ENCODE peak calls at places on chromosome 10, in nine cellular contexts. One of them, this sample, is unnamed.
A peak's percentile ranks its signal among the peaks of the same experiment; 100 is the strongest.

GRCh38 chr10:86655596-86655995 is 1.2 kb downstream of the OPN4 start:
- DNase-seq in AG04449: no peak
- DNase-seq in effector CD4-positive, alpha-beta T cell: no peak
- DNase-seq in iris pigment epithelial cell: no peak
- DNase-seq in activated T-cell treated with anti-CD3 and anti-CD28 coated beads for 48 hours: no peak
- DNase-seq in stimulated activated CD8-positive, alpha-beta memory T cell treated with anti-CD3 and anti-CD28 coated beads, Interleukin-4, amount 100 ng/mL, for 4 hours: no peak
- DNase-seq in fibroblast of lung: no peak
- DNase-seq in Calu3: no peak
- DNase-seq in naive B cell: no peak
- DNase-seq in this sample: no peak

GRCh38 chr10:13003004-13003403 is 1.5 kb upstream of the CCDC3 start:
- DNase-seq in AG04449: no peak
- DNase-seq in effector CD4-positive, alpha-beta T cell: no peak
- DNase-seq in iris pigment epithelial cell: peak; percentile 5
- DNase-seq in activated T-cell treated with anti-CD3 and anti-CD28 coated beads for 48 hours: no peak
- DNase-seq in stimulated activated CD8-positive, alpha-beta memory T cell treated with anti-CD3 and anti-CD28 coated beads, Interleukin-4, amount 100 ng/mL, for 4 hours: no peak
- DNase-seq in fibroblast of lung: peak; percentile 51
- DNase-seq in Calu3: no peak
- DNase-seq in naive B cell: no peak
- DNase-seq in this sample: peak; percentile 55

GRCh38 chr10:70053212-70053895 is 708 bp downstream of the MACROH2A2 start:
- DNase-seq in AG04449: no peak
- DNase-seq in effector CD4-positive, alpha-beta T cell: no peak
- DNase-seq in iris pigment epithelial cell: peak; percentile 30
- DNase-seq in activated T-cell treated with anti-CD3 and anti-CD28 coated beads for 48 hours: peak; percentile 5
- DNase-seq in stimulated activated CD8-positive, alpha-beta memory T cell treated with anti-CD3 and anti-CD28 coated beads, Interleukin-4, amount 100 ng/mL, for 4 hours: no peak
- DNase-seq in fibroblast of lung: no peak
- DNase-seq in Calu3: peak; percentile 50
- DNase-seq in naive B cell: no peak
- DNase-seq in this sample: no peak

GRCh38 chr10:110843031-110843430 is 28.7 kb upstream of the PDCD4 start:
- DNase-seq in AG04449: no peak
- DNase-seq in effector CD4-positive, alpha-beta T cell: peak; percentile 40
- DNase-seq in iris pigment epithelial cell: no peak
- DNase-seq in activated T-cell treated with anti-CD3 and anti-CD28 coated beads for 48 hours: no peak
- DNase-seq in stimulated activated CD8-positive, alpha-beta memory T cell treated with anti-CD3 and anti-CD28 coated beads, Interleukin-4, amount 100 ng/mL, for 4 hours: no peak
- DNase-seq in fibroblast of lung: no peak
- DNase-seq in Calu3: no peak
- DNase-seq in naive B cell: peak; percentile 86
- DNase-seq in this sample: no peak

GRCh38 chr10:30784896-30785605 is 155.5 kb upstream of the LYZL2 start:
- DNase-seq in AG04449: no peak
- DNase-seq in effector CD4-positive, alpha-beta T cell: no peak
- DNase-seq in iris pigment epithelial cell: peak; percentile 74
- DNase-seq in activated T-cell treated with anti-CD3 and anti-CD28 coated beads for 48 hours: peak; percentile 16
- DNase-seq in stimulated activated CD8-positive, alpha-beta memory T cell treated with anti-CD3 and anti-CD28 coated beads, Interleukin-4, amount 100 ng/mL, for 4 hours: no peak
- DNase-seq in fibroblast of lung: peak; percentile 77
- DNase-seq in Calu3: peak; percentile 73
- DNase-seq in naive B cell: peak; percentile 14
- DNase-seq in this sample: peak; percentile 78

GRCh38 chr10:131355116-131355515 is 43.6 kb upstream of the TCERG1L start:
- DNase-seq in AG04449: no peak
- DNase-seq in effector CD4-positive, alpha-beta T cell: no peak
- DNase-seq in iris pigment epithelial cell: no peak
- DNase-seq in activated T-cell treated with anti-CD3 and anti-CD28 coated beads for 48 hours: no peak
- DNase-seq in stimulated activated CD8-positive, alpha-beta memory T cell treated with anti-CD3 and anti-CD28 coated beads, Interleukin-4, amount 100 ng/mL, for 4 hours: no peak
- DNase-seq in fibroblast of lung: no peak
- DNase-seq in Calu3: no peak
- DNase-seq in naive B cell: no peak
- DNase-seq in this sample: no peak

GRCh38 chr10:77742172-77742571 is 104.6 kb upstream of the KCNMA1 start:
- DNase-seq in AG04449: no peak
- DNase-seq in effector CD4-positive, alpha-beta T cell: no peak
- DNase-seq in iris pigment epithelial cell: no peak
- DNase-seq in activated T-cell treated with anti-CD3 and anti-CD28 coated beads for 48 hours: no peak
- DNase-seq in stimulated activated CD8-positive, alpha-beta memory T cell treated with anti-CD3 and anti-CD28 coated beads, Interleukin-4, amount 100 ng/mL, for 4 hours: no peak
- DNase-seq in fibroblast of lung: no peak
- DNase-seq in Calu3: no peak
- DNase-seq in naive B cell: no peak
- DNase-seq in this sample: no peak

GRCh38 chr10:132417957-132418441 is 21.0 kb downstream of the PWWP2B start:
- DNase-seq in AG04449: no peak
- DNase-seq in effector CD4-positive, alpha-beta T cell: no peak
- DNase-seq in iris pigment epithelial cell: no peak
- DNase-seq in activated T-cell treated with anti-CD3 and anti-CD28 coated beads for 48 hours: no peak
- DNase-seq in stimulated activated CD8-positive, alpha-beta memory T cell treated with anti-CD3 and anti-CD28 coated beads, Interleukin-4, amount 100 ng/mL, for 4 hours: no peak
- DNase-seq in fibroblast of lung: no peak
- DNase-seq in Calu3: no peak
- DNase-seq in naive B cell: peak; percentile 93
- DNase-seq in this sample: no peak

GRCh38 chr10:82190432-82191260 is 315.7 kb downstream of the NRG3 start:
- DNase-seq in AG04449: no peak
- DNase-seq in effector CD4-positive, alpha-beta T cell: no peak
- DNase-seq in iris pigment epithelial cell: no peak
- DNase-seq in activated T-cell treated with anti-CD3 and anti-CD28 coated beads for 48 hours: no peak
- DNase-seq in stimulated activated CD8-positive, alpha-beta memory T cell treated with anti-CD3 and anti-CD28 coated beads, Interleukin-4, amount 100 ng/mL, for 4 hours: no peak
- DNase-seq in fibroblast of lung: no peak
- DNase-seq in Calu3: no peak
- DNase-seq in naive B cell: no peak
- DNase-seq in this sample: peak; percentile 61

GRCh38 chr10:82813856-82814255 is 938.9 kb downstream of the NRG3 start:
- DNase-seq in AG04449: no peak
- DNase-seq in effector CD4-positive, alpha-beta T cell: no peak
- DNase-seq in iris pigment epithelial cell: peak; percentile 3
- DNase-seq in activated T-cell treated with anti-CD3 and anti-CD28 coated beads for 48 hours: no peak
- DNase-seq in stimulated activated CD8-positive, alpha-beta memory T cell treated with anti-CD3 and anti-CD28 coated beads, Interleukin-4, amount 100 ng/mL, for 4 hours: no peak
- DNase-seq in fibroblast of lung: peak; percentile 1
- DNase-seq in Calu3: no peak
- DNase-seq in naive B cell: no peak
- DNase-seq in this sample: peak; percentile 6

GRCh38 chr10:49610735-49611165 is 640 bp downstream of the SLC18A3 start:
- DNase-seq in AG04449: no peak
- DNase-seq in effector CD4-positive, alpha-beta T cell: no peak
- DNase-seq in iris pigment epithelial cell: no peak
- DNase-seq in activated T-cell treated with anti-CD3 and anti-CD28 coated beads for 48 hours: no peak
- DNase-seq in stimulated activated CD8-positive, alpha-beta memory T cell treated with anti-CD3 and anti-CD28 coated beads, Interleukin-4, amount 100 ng/mL, for 4 hours: no peak
- DNase-seq in fibroblast of lung: no peak
- DNase-seq in Calu3: no peak
- DNase-seq in naive B cell: no peak
- DNase-seq in this sample: no peak

GRCh38 chr10:33506838-33507661 is 172.6 kb upstream of the NRP1 start:
- DNase-seq in AG04449: no peak
- DNase-seq in effector CD4-positive, alpha-beta T cell: no peak
- DNase-seq in iris pigment epithelial cell: peak; percentile 80
- DNase-seq in activated T-cell treated with anti-CD3 and anti-CD28 coated beads for 48 hours: no peak
- DNase-seq in stimulated activated CD8-positive, alpha-beta memory T cell treated with anti-CD3 and anti-CD28 coated beads, Interleukin-4, amount 100 ng/mL, for 4 hours: no peak
- DNase-seq in fibroblast of lung: peak; percentile 60
- DNase-seq in Calu3: no peak
- DNase-seq in naive B cell: no peak
- DNase-seq in this sample: peak; percentile 56

GRCh38 chr10:103466734-103467133 is 8.0 kb upstream of the CALHM1 start:
- DNase-seq in AG04449: no peak
- DNase-seq in effector CD4-positive, alpha-beta T cell: no peak
- DNase-seq in iris pigment epithelial cell: peak; percentile 50
- DNase-seq in activated T-cell treated with anti-CD3 and anti-CD28 coated beads for 48 hours: no peak
- DNase-seq in stimulated activated CD8-positive, alpha-beta memory T cell treated with anti-CD3 and anti-CD28 coated beads, Interleukin-4, amount 100 ng/mL, for 4 hours: no peak
- DNase-seq in fibroblast of lung: no peak
- DNase-seq in Calu3: no peak
- DNase-seq in naive B cell: no peak
- DNase-seq in this sample: no peak

GRCh38 chr10:79202188-79203013 is 133.6 kb downstream of the ZMIZ1 start:
- DNase-seq in AG04449: no peak
- DNase-seq in effector CD4-positive, alpha-beta T cell: no peak
- DNase-seq in iris pigment epithelial cell: peak; percentile 43
- DNase-seq in activated T-cell treated with anti-CD3 and anti-CD28 coated beads for 48 hours: peak; percentile 43
- DNase-seq in stimulated activated CD8-positive, alpha-beta memory T cell treated with anti-CD3 and anti-CD28 coated beads, Interleukin-4, amount 100 ng/mL, for 4 hours: no peak
- DNase-seq in fibroblast of lung: peak; percentile 47
- DNase-seq in Calu3: peak; percentile 75
- DNase-seq in naive B cell: peak; percentile 15
- DNase-seq in this sample: peak; percentile 44

GRCh38 chr10:104734408-104734807 is 93.3 kb downstream of the SORCS3 start:
- DNase-seq in AG04449: no peak
- DNase-seq in effector CD4-positive, alpha-beta T cell: no peak
- DNase-seq in iris pigment epithelial cell: no peak
- DNase-seq in activated T-cell treated with anti-CD3 and anti-CD28 coated beads for 48 hours: no peak
- DNase-seq in stimulated activated CD8-positive, alpha-beta memory T cell treated with anti-CD3 and anti-CD28 coated beads, Interleukin-4, amount 100 ng/mL, for 4 hours: no peak
- DNase-seq in fibroblast of lung: no peak
- DNase-seq in Calu3: no peak
- DNase-seq in naive B cell: no peak
- DNase-seq in this sample: no peak

GRCh38 chr10:78706986-78707500 is 361.7 kb upstream of the ZMIZ1 start:
- DNase-seq in AG04449: no peak
- DNase-seq in effector CD4-positive, alpha-beta T cell: no peak
- DNase-seq in iris pigment epithelial cell: no peak
- DNase-seq in activated T-cell treated with anti-CD3 and anti-CD28 coated beads for 48 hours: no peak
- DNase-seq in stimulated activated CD8-positive, alpha-beta memory T cell treated with anti-CD3 and anti-CD28 coated beads, Interleukin-4, amount 100 ng/mL, for 4 hours: no peak
- DNase-seq in fibroblast of lung: peak; percentile 20
- DNase-seq in Calu3: no peak
- DNase-seq in naive B cell: no peak
- DNase-seq in this sample: no peak

GRCh38 chr10:46542567-46543323 is 13.7 kb downstream of the GPRIN2 start:
- DNase-seq in AG04449: no peak
- DNase-seq in effector CD4-positive, alpha-beta T cell: no peak
- DNase-seq in iris pigment epithelial cell: no peak
- DNase-seq in activated T-cell treated with anti-CD3 and anti-CD28 coated beads for 48 hours: no peak
- DNase-seq in stimulated activated CD8-positive, alpha-beta memory T cell treated with anti-CD3 and anti-CD28 coated beads, Interleukin-4, amount 100 ng/mL, for 4 hours: no peak
- DNase-seq in fibroblast of lung: no peak
- DNase-seq in Calu3: peak; percentile 14
- DNase-seq in naive B cell: no peak
- DNase-seq in this sample: no peak

GRCh38 chr10:125160856-125161569 is 650 bp upstream of the CTBP2 start:
- DNase-seq in AG04449: no peak
- DNase-seq in effector CD4-positive, alpha-beta T cell: no peak
- DNase-seq in iris pigment epithelial cell: peak; percentile 92
- DNase-seq in activated T-cell treated with anti-CD3 and anti-CD28 coated beads for 48 hours: peak; percentile 22
- DNase-seq in stimulated activated CD8-positive, alpha-beta memory T cell treated with anti-CD3 and anti-CD28 coated beads, Interleukin-4, amount 100 ng/mL, for 4 hours: no peak
- DNase-seq in fibroblast of lung: peak; percentile 88
- DNase-seq in Calu3: peak; percentile 81
- DNase-seq in naive B cell: no peak
- DNase-seq in this sample: peak; percentile 88

GRCh38 chr10:102835007-102835482 is 2.2 kb downstream of the CYP17A1 start:
- DNase-seq in AG04449: no peak
- DNase-seq in effector CD4-positive, alpha-beta T cell: peak; percentile 67
- DNase-seq in iris pigment epithelial cell: peak; percentile 67
- DNase-seq in activated T-cell treated with anti-CD3 and anti-CD28 coated beads for 48 hours: peak; percentile 54
- DNase-seq in stimulated activated CD8-positive, alpha-beta memory T cell treated with anti-CD3 and anti-CD28 coated beads, Interleukin-4, amount 100 ng/mL, for 4 hours: peak; percentile 34
- DNase-seq in fibroblast of lung: peak; percentile 76
- DNase-seq in Calu3: peak; percentile 67
- DNase-seq in naive B cell: peak; percentile 58
- DNase-seq in this sample: peak; percentile 83

GRCh38 chr10:99369551-99369950 is 40.4 kb downstream of the CNNM1 start:
- DNase-seq in AG04449: peak; percentile 40
- DNase-seq in effector CD4-positive, alpha-beta T cell: no peak
- DNase-seq in iris pigment epithelial cell: no peak
- DNase-seq in activated T-cell treated with anti-CD3 and anti-CD28 coated beads for 48 hours: no peak
- DNase-seq in stimulated activated CD8-positive, alpha-beta memory T cell treated with anti-CD3 and anti-CD28 coated beads, Interleukin-4, amount 100 ng/mL, for 4 hours: no peak
- DNase-seq in fibroblast of lung: no peak
- DNase-seq in Calu3: no peak
- DNase-seq in naive B cell: no peak
- DNase-seq in this sample: no peak

GRCh38 chr10:102775973-102776669 is 32.4 kb downstream of the WBP1L start:
- DNase-seq in AG04449: peak; percentile 69
- DNase-seq in effector CD4-positive, alpha-beta T cell: no peak
- DNase-seq in iris pigment epithelial cell: peak; percentile 95
- DNase-seq in activated T-cell treated with anti-CD3 and anti-CD28 coated beads for 48 hours: no peak
- DNase-seq in stimulated activated CD8-positive, alpha-beta memory T cell treated with anti-CD3 and anti-CD28 coated beads, Interleukin-4, amount 100 ng/mL, for 4 hours: no peak
- DNase-seq in fibroblast of lung: peak; percentile 74
- DNase-seq in Calu3: no peak
- DNase-seq in naive B cell: no peak
- DNase-seq in this sample: peak; percentile 96

GRCh38 chr10:133277277-133277992 is 767 bp upstream of the ADAM8 start:
- DNase-seq in AG04449: no peak
- DNase-seq in effector CD4-positive, alpha-beta T cell: no peak
- DNase-seq in iris pigment epithelial cell: no peak
- DNase-seq in activated T-cell treated with anti-CD3 and anti-CD28 coated beads for 48 hours: no peak
- DNase-seq in stimulated activated CD8-positive, alpha-beta memory T cell treated with anti-CD3 and anti-CD28 coated beads, Interleukin-4, amount 100 ng/mL, for 4 hours: no peak
- DNase-seq in fibroblast of lung: no peak
- DNase-seq in Calu3: no peak
- DNase-seq in naive B cell: no peak
- DNase-seq in this sample: no peak

GRCh38 chr10:3853547-3853989 is 68.6 kb upstream of the KLF6 start:
- DNase-seq in AG04449: no peak
- DNase-seq in effector CD4-positive, alpha-beta T cell: no peak
- DNase-seq in iris pigment epithelial cell: peak; percentile 51
- DNase-seq in activated T-cell treated with anti-CD3 and anti-CD28 coated beads for 48 hours: no peak
- DNase-seq in stimulated activated CD8-positive, alpha-beta memory T cell treated with anti-CD3 and anti-CD28 coated beads, Interleukin-4, amount 100 ng/mL, for 4 hours: no peak
- DNase-seq in fibroblast of lung: peak; percentile 38
- DNase-seq in Calu3: no peak
- DNase-seq in naive B cell: no peak
- DNase-seq in this sample: peak; percentile 24

GRCh38 chr10:21989453-21990154 is 13.9 kb downstream of the DNAJC1 start:
- DNase-seq in AG04449: no peak
- DNase-seq in effector CD4-positive, alpha-beta T cell: no peak
- DNase-seq in iris pigment epithelial cell: peak; percentile 86
- DNase-seq in activated T-cell treated with anti-CD3 and anti-CD28 coated beads for 48 hours: no peak
- DNase-seq in stimulated activated CD8-positive, alpha-beta memory T cell treated with anti-CD3 and anti-CD28 coated beads, Interleukin-4, amount 100 ng/mL, for 4 hours: no peak
- DNase-seq in fibroblast of lung: peak; percentile 63
- DNase-seq in Calu3: peak; percentile 41
- DNase-seq in naive B cell: peak; percentile 29
- DNase-seq in this sample: peak; percentile 79

GRCh38 chr10:76546411-76546810 is 1091.2 kb downstream of the KCNMA1 start:
- DNase-seq in AG04449: no peak
- DNase-seq in effector CD4-positive, alpha-beta T cell: no peak
- DNase-seq in iris pigment epithelial cell: no peak
- DNase-seq in activated T-cell treated with anti-CD3 and anti-CD28 coated beads for 48 hours: no peak
- DNase-seq in stimulated activated CD8-positive, alpha-beta memory T cell treated with anti-CD3 and anti-CD28 coated beads, Interleukin-4, amount 100 ng/mL, for 4 hours: no peak
- DNase-seq in fibroblast of lung: no peak
- DNase-seq in Calu3: no peak
- DNase-seq in naive B cell: no peak
- DNase-seq in this sample: no peak

GRCh38 chr10:13765641-13766341 is 179.0 kb downstream of the PRPF18 start:
- DNase-seq in AG04449: no peak
- DNase-seq in effector CD4-positive, alpha-beta T cell: no peak
- DNase-seq in iris pigment epithelial cell: no peak
- DNase-seq in activated T-cell treated with anti-CD3 and anti-CD28 coated beads for 48 hours: no peak
- DNase-seq in stimulated activated CD8-positive, alpha-beta memory T cell treated with anti-CD3 and anti-CD28 coated beads, Interleukin-4, amount 100 ng/mL, for 4 hours: no peak
- DNase-seq in fibroblast of lung: no peak
- DNase-seq in Calu3: peak; percentile 57
- DNase-seq in naive B cell: no peak
- DNase-seq in this sample: no peak

GRCh38 chr10:126892150-126892872 is 12.9 kb upstream of the DOCK1 start:
- DNase-seq in AG04449: no peak
- DNase-seq in effector CD4-positive, alpha-beta T cell: no peak
- DNase-seq in iris pigment epithelial cell: no peak
- DNase-seq in activated T-cell treated with anti-CD3 and anti-CD28 coated beads for 48 hours: no peak
- DNase-seq in stimulated activated CD8-positive, alpha-beta memory T cell treated with anti-CD3 and anti-CD28 coated beads, Interleukin-4, amount 100 ng/mL, for 4 hours: no peak
- DNase-seq in fibroblast of lung: no peak
- DNase-seq in Calu3: no peak
- DNase-seq in naive B cell: no peak
- DNase-seq in this sample: no peak

GRCh38 chr10:1168763-1169162 is 112.6 kb downstream of the WDR37 start:
- DNase-seq in AG04449: no peak
- DNase-seq in effector CD4-positive, alpha-beta T cell: no peak
- DNase-seq in iris pigment epithelial cell: no peak
- DNase-seq in activated T-cell treated with anti-CD3 and anti-CD28 coated beads for 48 hours: no peak
- DNase-seq in stimulated activated CD8-positive, alpha-beta memory T cell treated with anti-CD3 and anti-CD28 coated beads, Interleukin-4, amount 100 ng/mL, for 4 hours: no peak
- DNase-seq in fibroblast of lung: no peak
- DNase-seq in Calu3: no peak
- DNase-seq in naive B cell: no peak
- DNase-seq in this sample: no peak

GRCh38 chr10:31274310-31274709 is 44.7 kb upstream of the ZEB1 start:
- DNase-seq in AG04449: no peak
- DNase-seq in effector CD4-positive, alpha-beta T cell: no peak
- DNase-seq in iris pigment epithelial cell: peak; percentile 77
- DNase-seq in activated T-cell treated with anti-CD3 and anti-CD28 coated beads for 48 hours: no peak
- DNase-seq in stimulated activated CD8-positive, alpha-beta memory T cell treated with anti-CD3 and anti-CD28 coated beads, Interleukin-4, amount 100 ng/mL, for 4 hours: no peak
- DNase-seq in fibroblast of lung: peak; percentile 24
- DNase-seq in Calu3: no peak
- DNase-seq in naive B cell: no peak
- DNase-seq in this sample: peak; percentile 49

GRCh38 chr10:6924166-6924565 is 344.1 kb upstream of the PRKCQ start:
- DNase-seq in AG04449: no peak
- DNase-seq in effector CD4-positive, alpha-beta T cell: no peak
- DNase-seq in iris pigment epithelial cell: no peak
- DNase-seq in activated T-cell treated with anti-CD3 and anti-CD28 coated beads for 48 hours: no peak
- DNase-seq in stimulated activated CD8-positive, alpha-beta memory T cell treated with anti-CD3 and anti-CD28 coated beads, Interleukin-4, amount 100 ng/mL, for 4 hours: no peak
- DNase-seq in fibroblast of lung: peak; percentile 65
- DNase-seq in Calu3: peak; percentile 13
- DNase-seq in naive B cell: no peak
- DNase-seq in this sample: peak; percentile 33

GRCh38 chr10:114613237-114613979 is 44.7 kb downstream of the ABLIM1 start:
- DNase-seq in AG04449: no peak
- DNase-seq in effector CD4-positive, alpha-beta T cell: no peak
- DNase-seq in iris pigment epithelial cell: no peak
- DNase-seq in activated T-cell treated with anti-CD3 and anti-CD28 coated beads for 48 hours: no peak
- DNase-seq in stimulated activated CD8-positive, alpha-beta memory T cell treated with anti-CD3 and anti-CD28 coated beads, Interleukin-4, amount 100 ng/mL, for 4 hours: no peak
- DNase-seq in fibroblast of lung: no peak
- DNase-seq in Calu3: peak; percentile 41
- DNase-seq in naive B cell: no peak
- DNase-seq in this sample: no peak